ENCODE peak calls at places on chromosomes 11 and 22, in seven cellular contexts. Y is dermis blood vessel endothelial cell, S is pancreas, L is progenitor cell of endocrine pancreas, Z is cerebellum, O is DMS53, P is endodermal cell. W is an unnamed sample.

GRCh38 chr11:5288108-5288911 is 13.4 kb downstream of the OR51B4 start:
- DNase-seq in Z (no peak), Y (no peak), P (no peak), L (no peak), O (no peak), S (no peak), W (no peak)

GRCh38 chr22:45430871-45431270 is 17.4 kb downstream of the RIBC2 start:
- DNase-seq in Z (no peak), P (peak; percentile 22), Y (no peak), L (no peak), S (no peak), O (no peak), W (no peak)

GRCh38 chr11:121328967-121329653 is 36.5 kb downstream of the SC5D start:
- DNase-seq in Y (no peak), O (peak; percentile 14), S (no peak), P (no peak), L (no peak), Z (no peak), W (no peak)

GRCh38 chr22:19463491-19464469 is 15.2 kb downstream of the UFD1 start:
- DNase-seq in O (no peak), S (no peak), L (no peak), Y (no peak), P (no peak), Z (no peak), W (no peak)

GRCh38 chr22:18065256-18065655 is 12.5 kb upstream of the PEX26 start:
- DNase-seq in Y (no peak), P (peak; percentile 81), S (no peak), O (no peak), Z (no peak), L (no peak), W (no peak)

GRCh38 chr22:49788492-49788891 is 39.2 kb downstream of the BRD1 start:
- DNase-seq in S (no peak), Y (peak; percentile 67), Z (no peak), O (no peak), L (no peak), P (no peak), W (no peak)

GRCh38 chr22:20624161-20624616 is 116.8 kb downstream of the MED15 start:
- DNase-seq in Z (no peak), L (no peak), S (no peak), O (no peak), P (no peak), Y (no peak), W (no peak)

GRCh38 chr11:107570015-107570414 is 4.5 kb upstream of the ALKBH8 start:
- DNase-seq in Z (no peak), L (no peak), P (peak; percentile 52), S (no peak), Y (no peak), O (no peak), W (no peak)

GRCh38 chr11:134731562-134731961 is 319.5 kb upstream of the B3GAT1 start:
- DNase-seq in Z (peak; percentile 3), S (no peak), L (no peak), O (no peak), Y (no peak), P (peak; percentile 91), W (peak; percentile 66)

GRCh38 chr11:50088231-50088630 is 55.6 kb downstream of the OR4C45 start:
- DNase-seq in Z (no peak), S (no peak), O (peak; percentile 7), L (no peak), Y (no peak), P (no peak), W (no peak)

GRCh38 chr22:38347181-38347943 is 30.1 kb upstream of the CSNK1E start:
- DNase-seq in P (peak; percentile 56), Y (no peak), L (no peak), O (no peak), S (no peak), Z (no peak), W (no peak)

GRCh38 chr11:19795082-19795481 is 82.4 kb downstream of the NAV2 start:
- DNase-seq in P (no peak), S (no peak), O (no peak), Y (no peak), Z (no peak), L (no peak), W (no peak)

GRCh38 chr11:120707663-120708062 is 196.1 kb downstream of the GRIK4 start:
- DNase-seq in P (no peak), Z (no peak), O (no peak), Y (no peak), S (no peak), L (no peak), W (no peak)

GRCh38 chr11:112769170-112769569 is 192.1 kb upstream of the NCAM1 start:
- DNase-seq in O (peak; percentile 43), P (no peak), L (no peak), Y (no peak), S (no peak), Z (no peak), W (no peak)

GRCh38 chr22:30005213-30005857 is 74.9 kb upstream of the HORMAD2 start:
- DNase-seq in P (peak; percentile 92), L (peak; percentile 50), Z (peak; percentile 72), S (peak; percentile 60), O (peak; percentile 52), Y (peak; percentile 84), W (peak; percentile 31)

GRCh38 chr22:19554834-19555404 is 30.7 kb upstream of the CLDN5 start:
- DNase-seq in Y (peak; percentile 76), O (peak; percentile 2), S (no peak), P (peak; percentile 91), Z (no peak), L (no peak), W (peak; percentile 45)

W was measured in iPS DF 6.9.